ENCODE peak calls at places on chromosomes 5 and 9, in eight cellular contexts. H is stomach; B is heart left ventricle; I is cardiac muscle cell; L is tibial artery; Q is CD4-positive, alpha-beta memory T cell; E is psoas muscle; T is A549. F is an unnamed sample.
A peak's percentile ranks its signal among the peaks of the same experiment; 100 is the strongest.

GRCh38 chr9:114098021-114098659 is 952 bp downstream of the KIF12 start:
- DNase-seq in H (peak; percentile 63), B (no peak), I (peak; percentile 69), L (peak; percentile 62), Q (no peak), T (peak; percentile 44), E (peak; percentile 65), F (peak; percentile 63)

GRCh38 chr5:154278908-154279307 is 88.4 kb downstream of the GALNT10 start:
- DNase-seq in E (no peak), I (no peak), B (no peak), Q (no peak), T (no peak), L (no peak), H (no peak), F (no peak)

GRCh38 chr5:60577116-60577515 is 122.8 kb downstream of the DEPDC1B start:
- DNase-seq in B (no peak), I (no peak), L (no peak), T (no peak), E (no peak), H (no peak), Q (no peak), F (no peak)

GRCh38 chr5:132754947-132755346 is 7.7 kb downstream of the CCNI2 start:
- DNase-seq in E (no peak), I (peak; percentile 35), Q (no peak), B (no peak), T (no peak), H (no peak), L (no peak), F (no peak)

GRCh38 chr5:87541033-87541432 is 128.3 kb upstream of the CCNH start:
- DNase-seq in E (peak; percentile 69), I (peak; percentile 53), T (no peak), H (no peak), L (no peak), B (peak; percentile 76), Q (no peak), F (no peak)

GRCh38 chr9:133534346-133535284 is at the start of gene ADAMTSL2:
- DNase-seq in E (peak; percentile 82), Q (peak; percentile 12), B (peak; percentile 90), H (peak; percentile 73), I (peak; percentile 87), T (no peak), L (no peak), F (no peak)

GRCh38 chr5:35247645-35248034 is 17.4 kb upstream of the PRLR start:
- DNase-seq in B (no peak), Q (no peak), L (peak; percentile 69), I (no peak), T (no peak), H (peak; percentile 55), E (no peak), F (no peak)

GRCh38 chr5:57102189-57102904 is 71.5 kb upstream of the GPBP1 start:
- DNase-seq in B (no peak), E (no peak), Q (no peak), L (no peak), T (no peak), I (no peak), H (no peak), F (no peak)

GRCh38 chr5:139844472-139845145 is 49.0 kb downstream of the PSD2 start:
- DNase-seq in E (peak; percentile 87), T (peak; percentile 85), B (peak; percentile 81), Q (peak; percentile 54), I (peak; percentile 79), L (peak; percentile 81), H (peak; percentile 78), F (peak; percentile 82)

GRCh38 chr9:5832543-5833529 is at the start of gene ERMP1:
- DNase-seq in Q (peak; percentile 90), E (peak; percentile 95), L (peak; percentile 92), B (peak; percentile 93), H (peak; percentile 92), I (peak; percentile 88), T (peak; percentile 88), F (peak; percentile 90)

GRCh38 chr9:134948149-134948548 is 30.4 kb upstream of the FCN1 start:
- DNase-seq in L (no peak), Q (no peak), H (no peak), T (no peak), I (no peak), E (peak; percentile 42), B (no peak), F (no peak)

GRCh38 chr5:124650960-124651662 is 95.3 kb downstream of the ZNF608 start:
- DNase-seq in H (no peak), I (no peak), Q (no peak), E (no peak), L (no peak), B (no peak), T (no peak), F (no peak)

GRCh38 chr5:124647393-124647792 is 99.0 kb downstream of the ZNF608 start:
- DNase-seq in Q (no peak), E (no peak), T (no peak), L (no peak), B (no peak), I (no peak), H (no peak), F (no peak)

GRCh38 chr5:124651663-124652513 is 94.6 kb downstream of the ZNF608 start:
- DNase-seq in I (peak; percentile 89), L (peak; percentile 85), T (peak; percentile 79), H (peak; percentile 82), Q (no peak), B (peak; percentile 92), E (peak; percentile 88), F (peak; percentile 81)

GRCh38 chr5:124648902-124649467 is 97.5 kb downstream of the ZNF608 start:
- DNase-seq in E (no peak), I (no peak), T (no peak), Q (no peak), L (no peak), H (no peak), B (no peak), F (no peak)

DNA sequence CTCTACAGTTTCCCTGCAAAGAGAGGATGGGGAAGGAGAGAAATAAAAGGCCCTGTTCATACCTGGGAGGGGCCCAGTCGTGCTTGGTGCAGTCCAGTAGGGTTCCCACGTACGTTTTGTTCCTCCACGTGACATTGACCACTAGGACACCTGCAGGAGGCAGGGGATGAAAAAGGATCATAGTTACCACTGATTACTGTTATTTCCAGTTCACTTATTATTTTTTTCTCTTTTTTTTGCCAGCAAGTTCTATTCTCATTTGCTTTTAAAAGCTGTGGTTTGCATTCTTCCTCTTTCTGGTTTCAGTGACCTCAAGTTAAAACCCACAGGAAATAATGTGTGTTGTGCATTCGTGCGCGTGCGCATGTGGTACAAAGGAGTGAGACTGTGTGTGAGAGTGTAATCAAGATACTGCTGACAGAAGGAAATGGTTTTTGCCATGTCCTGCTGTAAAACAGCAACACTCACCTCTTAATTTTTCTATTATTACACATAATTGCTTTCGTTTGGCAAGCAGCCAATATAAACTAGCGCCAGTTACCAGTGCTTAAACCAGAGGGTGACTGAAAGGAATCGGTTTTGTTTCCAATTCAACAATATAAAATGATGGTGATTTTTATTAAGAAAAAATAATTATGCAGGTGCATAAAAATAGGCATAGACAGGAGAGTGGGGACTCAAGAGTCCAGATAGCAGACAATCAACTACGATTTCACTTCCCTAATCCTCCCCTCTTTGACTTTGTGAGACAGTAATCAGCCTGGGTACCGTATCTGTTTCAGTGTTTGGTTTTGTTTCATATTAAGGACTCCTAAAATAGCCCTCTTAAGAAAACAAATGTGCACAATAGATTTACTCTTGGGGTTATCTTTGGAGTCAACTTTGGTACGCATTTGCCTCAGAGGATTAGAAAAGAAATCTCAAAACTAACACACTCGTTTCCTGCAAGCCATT is 96.6 kb downstream of the ZNF608 start:
- DNase-seq in B (peak; percentile 86), I (peak; percentile 56), E (peak; percentile 84), L (peak; percentile 76), Q (peak; percentile 73), H (peak; percentile 77), T (no peak), F (peak; percentile 90)
- H3K27ac ChIP-seq in B (peak overlapping the region; percentile 47), I (peak overlapping the region; percentile 76), E (peak overlapping the region; percentile 81), L (no peak overlapping the region), Q (no peak overlapping the region), H (peak overlapping the region; percentile 77), T (no peak overlapping the region), F (peak overlapping the region; percentile 74)

GRCh38 chr9:103377667-103378066 is 382.5 kb downstream of the CYLC2 start:
- DNase-seq in Q (no peak), E (no peak), B (no peak), H (no peak), T (no peak), L (no peak), I (no peak), F (no peak)
- H3K9me3 ChIP-seq in Q (no peaks in the 10 kb centered on the region), E (no peaks in the 10 kb centered on the region), B (no peaks in the 10 kb centered on the region), H (no peaks in the 10 kb centered on the region), T (no peaks in the 10 kb centered on the region), L (no peaks in the 10 kb centered on the region), I (no peaks in the 10 kb centered on the region), F (no peaks in the 10 kb centered on the region)

DNA sequence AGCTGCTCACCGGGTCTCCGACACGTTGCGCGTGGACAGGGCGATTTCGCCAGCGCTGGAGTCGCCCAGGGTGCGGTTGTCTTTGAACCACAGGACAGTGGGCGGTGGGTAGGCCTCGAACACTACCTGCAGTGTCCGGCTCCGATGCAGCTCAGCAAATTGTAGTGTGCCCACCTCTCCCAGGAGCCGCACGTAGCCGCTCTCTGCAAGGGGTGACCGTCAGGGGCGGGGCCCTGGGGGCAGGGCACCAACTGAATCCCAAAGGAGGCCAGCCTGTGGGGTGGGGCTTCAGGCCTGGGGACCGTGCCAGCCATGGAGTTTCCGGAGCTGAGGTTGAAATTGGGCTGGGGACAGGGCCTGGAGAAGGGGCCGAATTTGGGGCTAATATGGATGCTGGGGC is 22.9 kb downstream of the PDGFRB start:
- DNase-seq in I (no peak), Q (no peak), T (no peak), L (peak; percentile 90), H (no peak), B (no peak), E (no peak), F (no peak)
- H3K27ac ChIP-seq in I (no peak overlapping the region), Q (no peak overlapping the region), T (no peak overlapping the region), L (peak overlapping the region; percentile 98), H (peak overlapping the region; percentile 13), B (no peak overlapping the region), E (no peak overlapping the region), F (no peak overlapping the region)

GRCh38 chr5:178895615-178896571 is at the start of gene ZFP2:
- DNase-seq in B (peak; percentile 77), T (peak; percentile 18), H (peak; percentile 57), L (peak; percentile 70), E (peak; percentile 76), I (peak; percentile 81), Q (peak; percentile 13), F (peak; percentile 75)

GRCh38 chr5:178902849-178903248 is 7.1 kb downstream of the ZFP2 start:
- DNase-seq in I (no peak), Q (no peak), T (no peak), E (no peak), H (no peak), B (no peak), L (no peak), F (no peak)

GRCh38 chr5:178899289-178899688 is 3.6 kb downstream of the ZFP2 start:
- DNase-seq in Q (no peak), E (no peak), T (no peak), I (no peak), L (no peak), H (no peak), B (no peak), F (no peak)
- H3K9me3 ChIP-seq in Q (no peaks in the 10 kb centered on the region), E (no peaks in the 10 kb centered on the region), T (peaks cover 76% of the 10 kb centered on the region), I (no peaks in the 10 kb centered on the region), L (peaks cover 17% of the 10 kb centered on the region), H (peaks cover 36% of the 10 kb centered on the region), B (no peaks in the 10 kb centered on the region), F (peaks cover 10% of the 10 kb centered on the region)

GRCh38 chr9:131695366-131696162 is 44.3 kb downstream of the RAPGEF1 start:
- DNase-seq in T (no peak), Q (no peak), H (no peak), B (no peak), L (no peak), I (no peak), E (no peak), F (no peak)
- H3K27ac ChIP-seq in T (no peak overlapping the region), Q (no peak overlapping the region), H (no peak overlapping the region), B (no peak overlapping the region), L (no peak overlapping the region), I (no peak overlapping the region), E (no peak overlapping the region), F (no peak overlapping the region)